ENCODE peak calls at places on chromosomes 7 and 10, in four cellular contexts. W, A, R and B are unnamed samples.

GRCh38 chr7:5228066-5228465 is 38.0 kb downstream of the WIPI2 start:
- DNase-seq in W (no peak), A (no peak), R (no peak), B (no peak)

GRCh38 chr7:40799-41750 is 151.3 kb upstream of the FAM20C start:
- DNase-seq in W (no peak), A (no peak), R (peak; percentile 30), B (no peak)

GRCh38 chr7:78039791-78040776 is 241.5 kb downstream of the PHTF2 start:
- DNase-seq in W (peak; percentile 42), A (peak; percentile 14), R (no peak), B (peak; percentile 30)

GRCh38 chr7:103640031-103640779 is 194.2 kb upstream of the SLC26A5 start:
- DNase-seq in W (no peak), A (peak; percentile 65), R (no peak), B (no peak)

GRCh38 chr7:132575987-132576722 is at the start of gene PLXNA4:
- DNase-seq in W (no peak), A (peak; percentile 11), R (no peak), B (no peak)

GRCh38 chr10:44382981-44383748 is 1.7 kb downstream of the CXCL12 start:
- DNase-seq in W (no peak), A (no peak), R (no peak), B (no peak)

GRCh38 chr7:70525991-70526390 is 606.0 kb upstream of the GALNT17 start:
- DNase-seq in W (no peak), A (no peak), R (no peak), B (no peak)

GRCh38 chr7:24898691-24899090 is 81.3 kb downstream of the OSBPL3 start:
- DNase-seq in W (no peak), A (no peak), R (no peak), B (no peak)

GRCh38 chr7:129218514-129219036 is 6.3 kb upstream of the AHCYL2 start:
- DNase-seq in W (peak; percentile 63), A (peak; percentile 86), R (peak; percentile 81), B (peak; percentile 71)

GRCh38 chr7:17520941-17521340 is 222.5 kb downstream of the AHR start:
- DNase-seq in W (no peak), A (peak; percentile 30), R (no peak), B (no peak)

GRCh38 chr10:101646369-101646768 is 48.6 kb downstream of the FBXW4 start:
- DNase-seq in W (no peak), A (peak; percentile 6), R (no peak), B (no peak)

GRCh38 chr10:91374054-91374453 is 36.1 kb upstream of the HECTD2 start:
- DNase-seq in W (no peak), A (no peak), R (no peak), B (no peak)

GRCh38 chr10:69807122-69807521 is 5.4 kb downstream of the COL13A1 start:
- DNase-seq in W (no peak), A (peak; percentile 80), R (no peak), B (no peak)

GRCh38 chr7:149072438-149072775 is 18.1 kb downstream of the ZNF786 start:
- DNase-seq in W (no peak), A (no peak), R (no peak), B (no peak)
- H3K4me3 ChIP-seq in W (no peak overlapping the region), A (no peak overlapping the region), R (no peak overlapping the region), B (no peak overlapping the region)

DNA sequence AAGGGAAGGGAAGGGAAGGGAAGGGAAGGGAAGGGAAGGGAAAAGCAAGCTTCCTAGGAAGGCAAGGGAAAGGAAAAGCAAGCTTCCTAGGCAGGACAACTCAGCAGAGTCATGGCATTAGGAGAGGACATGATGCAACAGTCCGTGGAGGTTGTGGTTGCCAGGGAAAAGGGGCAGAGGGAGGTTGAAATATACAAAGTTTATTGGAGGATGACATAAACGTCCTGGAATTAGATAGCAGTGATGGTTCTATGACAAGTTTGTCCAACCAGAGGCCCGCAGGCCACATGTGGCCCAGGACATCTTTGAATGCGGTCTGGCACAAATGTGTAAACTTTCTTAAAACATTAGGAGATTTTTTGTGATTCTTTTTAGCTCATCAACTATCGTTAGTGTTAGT is 59.8 kb upstream of the OPN4 start:
- DNase-seq in W (no peak), A (peak; percentile 27), R (no peak), B (no peak)
- H3K4me3 ChIP-seq in W (no peak overlapping the region), A (no peak overlapping the region), R (no peak overlapping the region), B (no peak overlapping the region)

DNA sequence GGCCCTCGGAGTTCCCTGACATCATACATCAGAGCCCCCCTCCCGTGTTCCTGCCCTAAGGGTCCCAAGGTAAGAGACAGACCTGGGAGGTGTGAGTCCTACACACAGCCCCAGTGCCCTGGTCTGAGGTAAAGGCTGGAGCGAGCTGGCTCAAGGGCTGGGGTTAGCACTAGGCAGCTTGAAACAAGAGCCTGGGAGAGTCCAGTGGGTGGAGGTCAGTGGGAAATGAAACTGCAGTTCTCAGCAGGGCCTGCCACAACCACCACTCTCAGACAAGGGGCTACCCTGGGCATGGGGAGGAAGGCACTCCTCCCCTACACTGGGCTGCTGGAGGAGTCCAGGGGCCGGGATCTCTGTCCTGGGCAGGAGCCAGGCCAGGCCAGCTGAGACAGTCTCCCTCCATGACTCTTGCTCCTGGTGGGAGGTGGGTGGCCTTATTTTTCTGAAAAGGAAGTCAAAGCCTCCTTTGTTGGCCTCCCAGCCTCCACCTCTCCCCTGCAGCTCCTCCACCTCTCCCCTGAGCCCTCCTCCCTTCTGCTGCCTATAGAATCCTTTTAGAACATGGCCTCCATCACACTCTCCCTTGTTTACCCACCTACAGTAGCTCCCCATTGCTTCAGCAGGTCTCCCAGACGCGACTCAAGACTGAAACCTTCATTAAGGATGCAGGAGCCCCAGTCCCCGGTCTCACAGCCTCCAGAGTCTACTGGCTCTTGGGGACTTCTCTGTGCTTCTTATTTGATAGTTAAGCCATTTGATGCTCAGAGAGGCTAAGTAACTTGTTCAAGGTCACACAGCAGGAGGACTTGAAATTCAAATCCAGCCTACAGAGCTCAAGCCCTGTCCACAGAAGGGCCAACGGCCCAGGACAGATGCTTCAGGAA is 21.5 kb upstream of the ZMIZ1 start:
- DNase-seq in W (no peak), A (no peak), R (peak; percentile 36), B (no peak)
- H3K4me3 ChIP-seq in W (peak overlapping the region; percentile 54), A (no peak overlapping the region), R (no peak overlapping the region), B (no peak overlapping the region)

GRCh38 chr10:21493841-21494220 is 31.7 kb downstream of the SKIDA1 start:
- DNase-seq in W (no peak), A (no peak), R (no peak), B (no peak)
- H3K4me3 ChIP-seq in W (no peak overlapping the region), A (no peak overlapping the region), R (peak overlapping the region; percentile 82), B (peak overlapping the region; percentile 81)

DNA sequence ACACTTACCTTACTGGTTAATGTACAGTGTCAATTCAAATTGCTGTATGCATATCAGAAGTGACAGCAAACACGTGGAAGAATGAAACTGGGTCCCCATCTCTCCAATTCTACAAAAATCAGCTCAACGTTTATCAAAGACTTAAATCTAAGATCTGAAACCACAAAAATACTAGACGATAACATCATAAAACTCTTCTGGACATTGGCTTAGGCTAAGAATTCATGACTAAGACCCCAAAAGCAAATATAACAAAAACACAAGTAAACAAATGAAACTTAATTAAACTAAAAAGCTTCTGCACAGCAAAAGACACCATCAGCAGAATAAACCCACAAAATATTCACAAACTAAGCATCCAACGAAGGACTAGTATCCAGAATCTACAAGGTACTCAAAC is 35.9 kb upstream of the PFKP start:
- DNase-seq in W (no peak), A (no peak), R (no peak), B (no peak)
- H3K4me3 ChIP-seq in W (no peak overlapping the region), A (no peak overlapping the region), R (no peak overlapping the region), B (no peak overlapping the region)

DNA sequence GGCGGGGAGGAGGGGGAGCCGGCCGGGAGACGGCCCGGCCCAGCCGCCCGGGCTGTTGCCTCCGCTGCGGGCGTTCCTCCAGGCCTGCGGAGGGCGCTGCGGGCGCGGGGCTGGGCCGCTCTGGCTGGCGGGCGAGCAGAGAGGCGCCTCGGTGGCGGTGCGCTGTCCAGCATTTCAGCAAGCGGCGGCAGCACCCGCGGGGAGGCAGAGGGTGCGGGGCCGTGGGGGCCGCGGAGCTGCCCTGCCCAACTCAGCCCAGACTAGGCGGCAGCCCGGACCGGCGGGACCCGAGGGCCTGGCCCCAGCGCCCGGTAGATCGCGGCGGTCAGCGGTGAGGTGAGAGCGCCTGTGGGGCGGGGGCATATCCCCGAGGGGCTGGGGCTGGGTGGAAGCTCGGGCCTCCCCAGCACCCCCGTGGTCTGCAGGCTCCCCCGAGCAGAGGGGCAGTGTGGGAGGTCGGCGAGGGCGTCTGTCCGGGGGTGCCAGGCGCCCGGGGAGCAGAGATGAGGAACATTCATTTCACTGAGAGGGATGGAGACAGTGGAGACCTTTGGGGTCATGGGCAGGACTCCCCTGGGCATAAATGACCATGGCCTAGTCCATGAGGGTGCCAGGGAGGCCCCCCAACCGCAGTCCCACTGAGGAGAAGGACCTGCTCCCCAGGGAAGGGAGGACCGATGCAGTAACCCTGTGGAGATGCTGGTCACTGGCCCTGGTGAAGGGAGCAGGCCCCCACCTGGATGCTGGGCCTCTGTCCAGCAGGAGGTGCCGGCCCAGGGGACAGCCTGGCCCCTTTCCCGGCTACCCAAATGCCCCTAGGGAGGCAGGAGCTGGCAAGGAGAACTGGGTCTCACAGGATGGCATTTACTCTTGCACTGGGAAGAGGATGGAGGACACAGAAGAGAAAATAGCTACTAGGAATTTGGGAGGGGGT is at the start of gene SRRM3:
- DNase-seq in W (peak; percentile 75), A (peak; percentile 68), R (peak; percentile 77), B (peak; percentile 55)
- H3K4me3 ChIP-seq in W (no peak within 1 kb of the TSS), A (no peak within 1 kb of the TSS), R (peak within 1 kb of the TSS; percentile 48), B (no peak within 1 kb of the TSS)

GRCh38 chr10:119025776-119026175 is 3.7 kb upstream of the NANOS1 start:
- DNase-seq in W (no peak), A (peak; percentile 15), R (no peak), B (no peak)
- H3K4me3 ChIP-seq in W (no peak overlapping the region), A (no peak overlapping the region), R (no peak overlapping the region), B (no peak overlapping the region)